ENCODE peak calls at places on chromosomes 12 and 14, in ten cellular contexts. J is astrocyte of the spinal cord, F is cardiac muscle cell, L is sigmoid colon, D is lung, K is right lobe of liver, E is mucosa of descending colon, T is H9, S is BJ, C is left ventricle myocardium inferior. G is an unnamed sample.

GRCh38 chr12:94147991-94148840 is at the start of gene PLXNC1:
- DNase-seq in C (peak), J (peak), F (peak), L (no peak), K (peak), S (no peak), D (peak), T (peak), E (peak), G (peak)

GRCh38 chr12:121793501-121793835 is at the start of gene RHOF:
- DNase-seq in S (no peak), L (no peak), J (no peak), E (peak), K (no peak), F (peak), D (peak), C (peak), T (no peak), G (no peak)

GRCh38 chr12:76312314-76312713 is 35.9 kb downstream of the BBS10 start:
- DNase-seq in K (no peak), J (no peak), L (no peak), E (no peak), D (no peak), S (no peak), C (no peak), T (no peak), F (no peak), G (no peak)

GRCh38 chr12:23001487-23001886 is 376.5 kb downstream of the ETNK1 start:
- DNase-seq in K (no peak), C (no peak), S (no peak), L (no peak), E (no peak), J (no peak), F (no peak), D (no peak), T (no peak), G (no peak)

GRCh38 chr12:55829967-55830600 is 697 bp upstream of the DNAJC14 start:
- DNase-seq in K (peak), C (peak), S (no peak), F (peak), E (peak), D (peak), J (no peak), L (peak), T (peak), G (peak)

GRCh38 chr12:5243014-5243413 is 188.9 kb upstream of the NTF3 start:
- DNase-seq in C (no peak), D (no peak), E (no peak), S (no peak), T (no peak), F (no peak), K (no peak), J (no peak), L (no peak), G (no peak)

GRCh38 chr12:103955811-103956514 is 9.7 kb upstream of the TDG start:
- DNase-seq in J (peak), C (no peak), D (no peak), K (no peak), L (no peak), S (no peak), T (peak), F (peak), E (no peak), G (no peak)

GRCh38 chr12:6945613-6946012 is 1.8 kb downstream of the C12orf57 start:
- DNase-seq in L (no peak), F (no peak), K (no peak), T (no peak), S (no peak), C (no peak), E (no peak), D (no peak), J (no peak), G (no peak)

GRCh38 chr12:57816001-57816854 is 2.3 kb downstream of the AVIL start:
- DNase-seq in F (no peak), E (no peak), K (no peak), C (no peak), J (no peak), L (no peak), T (no peak), S (no peak), D (no peak), G (no peak)

GRCh38 chr12:103975368-103975767 is 9.7 kb downstream of the TDG start:
- DNase-seq in D (no peak), T (no peak), F (no peak), S (no peak), E (no peak), K (no peak), L (no peak), C (no peak), J (no peak), G (no peak)

GRCh38 chr14:105145381-105146180 is 23.0 kb downstream of the JAG2 start:
- DNase-seq in T (no peak), J (no peak), L (peak), D (no peak), C (no peak), S (no peak), E (no peak), K (no peak), F (no peak), G (no peak)

GRCh38 chr12:44525806-44526654 is 350.1 kb downstream of the NELL2 start:
- DNase-seq in E (no peak), L (no peak), S (no peak), J (no peak), T (no peak), C (no peak), K (no peak), F (peak), D (peak), G (no peak)

GRCh38 chr12:64691793-64692583 is 67.2 kb downstream of the GNS start:
- DNase-seq in J (peak), S (no peak), F (no peak), D (no peak), T (no peak), C (no peak), K (no peak), E (no peak), L (no peak), G (no peak)

GRCh38 chr14:63624701-63625100 is 17.0 kb downstream of the WDR89 start:
- DNase-seq in D (no peak), L (no peak), K (no peak), F (no peak), C (no peak), E (no peak), T (no peak), J (no peak), S (no peak), G (no peak)

DNA sequence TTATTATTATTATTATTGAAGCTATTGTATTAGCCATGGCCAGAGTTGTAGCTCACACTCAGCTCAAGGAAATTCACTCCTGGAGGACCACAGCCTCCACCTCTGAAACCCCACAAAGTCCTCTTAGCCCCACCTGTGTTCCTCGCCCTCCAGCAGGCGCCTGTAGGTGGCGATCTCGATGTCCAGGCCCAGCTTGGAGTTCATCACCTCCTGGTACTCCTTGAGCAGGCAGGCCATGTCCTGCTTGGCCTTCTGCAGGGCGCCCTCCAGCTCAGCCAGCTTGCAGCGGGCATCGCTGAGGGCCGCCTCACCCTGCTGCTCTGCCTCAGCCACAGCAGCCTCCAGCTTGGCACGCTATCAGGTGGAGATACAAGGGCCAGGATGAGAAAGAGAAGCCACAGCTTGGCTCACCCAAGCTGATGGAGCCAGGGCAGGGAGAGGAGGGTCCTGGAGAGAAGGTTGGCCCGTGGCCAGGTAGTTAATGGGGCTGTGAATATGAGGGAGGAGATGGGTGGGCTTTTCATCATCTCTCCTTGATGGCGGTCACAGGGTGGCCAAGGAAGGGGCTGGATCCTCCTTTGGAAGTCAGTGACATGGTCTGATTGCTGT is 5.1 kb downstream of the KRT85 start:
- DNase-seq in L (no peak), T (peak), K (no peak), F (no peak), C (no peak), E (no peak), D (no peak), S (no peak), J (no peak), G (no peak)
- TF ChIP-seq CTCF in L (no peak), T (peak), K (peak), F (peak), C (no peak), E (no peak), D (no peak), S (no peak), J (peak), G (no peak)

GRCh38 chr12:49000346-49000745 is 1.2 kb upstream of the DDN start:
- DNase-seq in S (no peak), K (no peak), T (peak), J (no peak), E (no peak), L (no peak), C (no peak), D (no peak), F (no peak), G (no peak)

GRCh38 chr12:48998497-48999353 is 450 bp downstream of the DDN start:
- DNase-seq in K (no peak), L (no peak), T (peak), J (no peak), E (peak), F (no peak), D (no peak), C (no peak), S (no peak), G (no peak)

GRCh38 chr12:48997719-48998496 is 1.3 kb downstream of the DDN start:
- DNase-seq in J (no peak), D (no peak), K (no peak), T (peak), S (no peak), C (no peak), F (no peak), E (peak), L (no peak), G (no peak)

GRCh38 chr12:48996794-48997718 is 2.1 kb downstream of the DDN start:
- DNase-seq in L (peak), K (peak), D (peak), F (peak), S (no peak), J (peak), C (peak), T (peak), E (peak), G (peak)

DNA sequence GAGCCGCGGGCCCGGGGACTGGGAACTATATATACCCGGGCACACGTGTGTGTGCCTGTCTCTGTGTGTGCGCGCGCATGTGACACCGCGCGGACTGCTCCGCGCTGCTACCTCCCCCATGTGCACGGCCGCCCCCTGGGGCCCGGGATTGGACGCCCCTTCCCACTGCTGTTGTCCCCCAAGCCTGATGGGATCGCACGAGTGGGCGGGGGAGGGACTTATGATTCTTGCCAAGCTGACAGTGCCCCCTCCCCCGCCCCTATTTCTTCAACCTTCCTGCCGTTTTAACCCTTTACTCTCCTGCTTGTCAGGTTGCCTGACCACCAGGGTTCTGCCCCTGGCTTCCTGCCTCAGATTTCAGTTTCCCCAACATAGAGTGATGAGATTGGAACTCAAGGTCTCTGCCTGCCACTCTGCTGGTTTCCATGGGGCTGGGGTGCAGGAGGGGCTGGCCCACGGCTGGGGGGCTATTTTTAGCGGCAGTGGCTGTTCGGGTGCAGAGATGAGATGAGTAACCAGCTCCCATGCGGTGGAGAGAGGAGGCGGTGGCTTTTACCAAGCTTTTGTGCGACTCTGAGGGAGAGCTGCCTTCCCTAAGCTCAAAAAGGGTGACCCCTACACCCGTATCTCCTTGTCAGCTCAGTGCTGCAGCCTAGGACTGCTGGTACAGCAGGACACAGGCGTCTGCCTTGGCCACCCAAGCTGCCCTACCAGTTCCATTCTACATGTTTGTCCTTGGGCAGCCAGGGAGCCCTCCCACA is at the start of gene DDN:
- DNase-seq in T (peak), K (no peak), L (no peak), F (peak), D (no peak), C (no peak), S (no peak), J (peak), E (no peak), G (peak)
- TF ChIP-seq CTCF in T (peak), K (no peak), L (no peak), F (no peak), D (no peak), C (no peak), S (no peak), J (no peak), E (no peak), G (no peak)

GRCh38 chr14:23356036-23356435 is 3.3 kb upstream of the SLC22A17 start:
- DNase-seq in F (no peak), L (no peak), T (no peak), C (no peak), S (no peak), D (no peak), K (no peak), E (no peak), J (no peak), G (no peak)

GRCh38 chr14:23354990-23355389 is 2.3 kb upstream of the SLC22A17 start:
- DNase-seq in E (no peak), C (no peak), J (no peak), T (no peak), K (peak), D (no peak), S (no peak), F (no peak), L (no peak), G (no peak)

GRCh38 chr14:23351681-23352505 is 794 bp downstream of the SLC22A17 start:
- DNase-seq in K (peak), E (no peak), T (peak), S (no peak), L (no peak), C (no peak), F (peak), D (no peak), J (no peak), G (no peak)

GRCh38 chr14:23353433-23353780 is 720 bp upstream of the SLC22A17 start:
- DNase-seq in T (no peak), S (no peak), E (no peak), L (no peak), K (peak), J (no peak), D (no peak), C (no peak), F (no peak), G (no peak)

GRCh38 chr14:23352506-23353432 is at the start of gene SLC22A17:
- DNase-seq in E (peak), S (peak), L (peak), K (peak), F (peak), C (peak), J (peak), D (peak), T (peak), G (peak)
- TF ChIP-seq CTCF in E (no peak), S (peak), L (no peak), K (no peak), F (no peak), C (no peak), J (peak), D (no peak), T (peak), G (no peak)

GRCh38 chr12:38141861-38142260 is 174.7 kb upstream of the ALG10B start:
- DNase-seq in T (no peak), S (no peak), E (no peak), F (no peak), L (no peak), D (no peak), K (no peak), C (no peak), J (no peak), G (no peak)

GRCh38 chr12:38144049-38144448 is 172.5 kb upstream of the ALG10B start:
- DNase-seq in E (no peak), T (no peak), J (no peak), C (no peak), K (no peak), F (no peak), D (no peak), S (no peak), L (no peak), G (no peak)

GRCh38 chr12:38144601-38145436 is 171.8 kb upstream of the ALG10B start:
- DNase-seq in J (no peak), C (no peak), S (no peak), L (no peak), D (no peak), E (no peak), K (no peak), T (no peak), F (no peak), G (no peak)

GRCh38 chr12:38141239-38141638 is 175.3 kb upstream of the ALG10B start:
- DNase-seq in L (no peak), F (no peak), E (no peak), C (no peak), S (no peak), K (no peak), T (no peak), J (no peak), D (no peak), G (no peak)

GRCh38 chr12:38142974-38143373 is 173.6 kb upstream of the ALG10B start:
- DNase-seq in K (no peak), E (peak), L (no peak), D (no peak), S (no peak), C (no peak), J (no peak), T (no peak), F (no peak), G (no peak)
- TF ChIP-seq CTCF in K (peak), E (no peak), L (no peak), D (no peak), S (no peak), C (no peak), J (no peak), T (no peak), F (no peak), G (no peak)